ENCODE peak calls at places on chromosomes 13 and 19, in seven cellular contexts. W is AG04450, A is breast epithelium, F is small intestine, Y is HL-60, D is Panc1, I is aorta. K is an unnamed sample. For H3K27me3, the result is how much of the 10 kb centered on the place peaks cover.

GRCh38 chr13:40445557-40445990 is 220.9 kb downstream of the FOXO1 start:
- DNase-seq in W (no peak), A (no peak), F (no peak), Y (no peak), D (no peak), I (peak), K (no peak)

GRCh38 chr19:40267601-40267997 is 17.5 kb downstream of the AKT2 start:
- DNase-seq in W (no peak), A (no peak), F (no peak), Y (no peak), D (no peak), I (no peak), K (no peak)

GRCh38 chr13:48600374-48601364 is 53.1 kb upstream of the CYSLTR2 start:
- DNase-seq in W (peak), A (no peak), F (no peak), Y (no peak), D (no peak), I (no peak), K (no peak)

GRCh38 chr19:15187026-15188007 is 13.5 kb downstream of the NOTCH3 start:
- DNase-seq in W (no peak), A (no peak), F (no peak), Y (no peak), D (no peak), I (no peak), K (no peak)

GRCh38 chr13:40152145-40152544 is 496.7 kb downstream of the COG6 start:
- DNase-seq in W (peak), A (no peak), F (peak), Y (no peak), D (no peak), I (peak), K (no peak)

GRCh38 chr19:12675377-12675776 is 6.3 kb downstream of the DHPS start:
- DNase-seq in W (no peak), A (no peak), F (no peak), Y (no peak), D (no peak), I (no peak), K (no peak)

GRCh38 chr13:73741111-73741510 is 393.1 kb downstream of the KLF12 start:
- DNase-seq in W (no peak), A (no peak), F (no peak), Y (no peak), D (no peak), I (no peak), K (no peak)

GRCh38 chr13:40331802-40332201 is 334.6 kb downstream of the FOXO1 start:
- DNase-seq in W (no peak), A (no peak), F (no peak), Y (no peak), D (no peak), I (no peak), K (no peak)

GRCh38 chr19:14159059-14159458 is 22.7 kb upstream of the ASF1B start:
- DNase-seq in W (no peak), A (no peak), F (no peak), Y (no peak), D (no peak), I (no peak), K (no peak)

GRCh38 chr13:49997935-49998334 is 1.1 kb downstream of the TRIM13 start:
- DNase-seq in W (no peak), A (no peak), F (peak), Y (no peak), D (no peak), I (no peak), K (no peak)

GRCh38 chr13:113297370-113297871 is 382 bp downstream of the LAMP1 start:
- DNase-seq in W (no peak), A (no peak), F (no peak), Y (no peak), D (no peak), I (peak), K (no peak)

GRCh38 chr13:72820156-72820897 is 38.4 kb downstream of the PIBF1 start:
- DNase-seq in W (peak), A (no peak), F (no peak), Y (no peak), D (no peak), I (no peak), K (no peak)

GRCh38 chr19:33248954-33249613 is 23.4 kb upstream of the SLC7A10 start:
- DNase-seq in W (no peak), A (no peak), F (peak), Y (peak), D (no peak), I (peak), K (no peak)

GRCh38 chr13:82758056-82758455 is 1124.2 kb downstream of the SLITRK1 start:
- DNase-seq in W (no peak), A (no peak), F (no peak), Y (no peak), D (no peak), I (no peak), K (peak)

GRCh38 chr19:13103961-13104847 is 1.5 kb upstream of the LYL1 start:
- DNase-seq in W (no peak), A (no peak), F (no peak), Y (peak), D (no peak), I (peak), K (no peak)

GRCh38 chr19:16378291-16378889 is 53.8 kb downstream of the KLF2 start:
- DNase-seq in W (no peak), A (no peak), F (no peak), Y (no peak), D (no peak), I (peak), K (no peak)

GRCh38 chr13:113976711-113977684 is 3.1 kb upstream of the C13orf46 start:
- DNase-seq in W (peak), A (no peak), F (no peak), Y (no peak), D (no peak), I (peak), K (no peak)

GRCh38 chr19:51948979-51949378 is 21.7 kb downstream of the ZNF613 start:
- DNase-seq in W (no peak), A (no peak), F (no peak), Y (no peak), D (no peak), I (peak), K (no peak)

GRCh38 chr19:51944798-51945552 is 17.7 kb downstream of the ZNF613 start:
- DNase-seq in W (no peak), A (no peak), F (no peak), Y (no peak), D (no peak), I (no peak), K (no peak)

GRCh38 chr19:51946602-51947001 is 19.3 kb downstream of the ZNF613 start:
- DNase-seq in W (no peak), A (no peak), F (no peak), Y (no peak), D (no peak), I (no peak), K (no peak)
- H3K4me3 ChIP-seq in W (no peak), A (no peak), F (no peak), Y (no peak), D (no peak), I (no peak), K (no peak)

GRCh38 chr13:21584973-21585592 is 18.9 kb downstream of the MICU2 start:
- DNase-seq in W (no peak), A (no peak), F (no peak), Y (no peak), D (no peak), I (no peak), K (no peak)
- H3K27me3 ChIP-seq in W (under half), A (under half), F (under half), Y (under half), D (under half), I (under half), K (under half)

GRCh38 chr19:4007836-4008539 is 452 bp downstream of the PIAS4 start:
- DNase-seq in W (no peak), A (no peak), F (peak), Y (no peak), D (no peak), I (no peak), K (no peak)
- H3K27ac ChIP-seq in W (no peak), A (peak), F (peak), Y (no peak), D (peak), I (no peak), K (no peak)

GRCh38 chr19:1169921-1170885 is 3.9 kb downstream of the SBNO2 start:
- DNase-seq in W (peak), A (no peak), F (no peak), Y (no peak), D (no peak), I (no peak), K (no peak)
- H3K4me3 ChIP-seq in W (peak), A (peak), F (no peak), Y (no peak), D (peak), I (no peak), K (no peak)

DNA sequence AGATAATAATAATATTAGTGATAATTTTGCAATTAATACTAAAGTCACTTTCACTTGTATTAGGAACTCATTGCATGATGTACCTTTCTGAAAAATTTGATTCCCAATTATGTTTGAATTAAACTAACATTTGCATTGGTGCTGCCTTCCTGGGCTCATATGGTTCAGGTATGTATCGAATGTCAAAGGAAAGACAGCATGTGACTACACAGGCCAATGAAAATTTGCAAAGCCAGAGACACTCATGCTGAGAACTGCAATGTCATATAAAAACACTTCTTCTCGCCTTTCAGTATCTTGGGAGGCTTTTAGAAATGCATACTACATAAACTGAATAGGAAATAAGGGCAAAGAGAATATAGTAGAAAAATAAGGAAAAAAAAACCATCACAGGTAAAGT is 44.3 kb downstream of the RAP2A start:
- DNase-seq in W (no peak), A (no peak), F (no peak), Y (no peak), D (no peak), I (no peak), K (no peak)
- H3K27me3 ChIP-seq in W (under half), A (under half), F (under half), Y (under half), D (under half), I (under half), K (under half)

GRCh38 chr19:10766049-10766623 is 48.3 kb downstream of the DNM2 start:
- DNase-seq in W (no peak), A (no peak), F (no peak), Y (no peak), D (no peak), I (no peak), K (no peak)
- H3K27ac ChIP-seq in W (no peak), A (peak), F (peak), Y (no peak), D (peak), I (no peak), K (no peak)

GRCh38 chr19:4911786-4912672 is 2.7 kb downstream of the UHRF1 start:
- DNase-seq in W (peak), A (no peak), F (peak), Y (peak), D (peak), I (peak), K (no peak)

GRCh38 chr19:4914736-4915501 is 5.6 kb downstream of the UHRF1 start:
- DNase-seq in W (peak), A (no peak), F (peak), Y (no peak), D (no peak), I (no peak), K (no peak)

GRCh38 chr19:4913996-4914735 is 4.9 kb downstream of the UHRF1 start:
- DNase-seq in W (no peak), A (no peak), F (peak), Y (no peak), D (no peak), I (no peak), K (no peak)

GRCh38 chr19:4911314-4911713 is 2.0 kb downstream of the UHRF1 start:
- DNase-seq in W (no peak), A (no peak), F (no peak), Y (no peak), D (no peak), I (no peak), K (no peak)

DNA sequence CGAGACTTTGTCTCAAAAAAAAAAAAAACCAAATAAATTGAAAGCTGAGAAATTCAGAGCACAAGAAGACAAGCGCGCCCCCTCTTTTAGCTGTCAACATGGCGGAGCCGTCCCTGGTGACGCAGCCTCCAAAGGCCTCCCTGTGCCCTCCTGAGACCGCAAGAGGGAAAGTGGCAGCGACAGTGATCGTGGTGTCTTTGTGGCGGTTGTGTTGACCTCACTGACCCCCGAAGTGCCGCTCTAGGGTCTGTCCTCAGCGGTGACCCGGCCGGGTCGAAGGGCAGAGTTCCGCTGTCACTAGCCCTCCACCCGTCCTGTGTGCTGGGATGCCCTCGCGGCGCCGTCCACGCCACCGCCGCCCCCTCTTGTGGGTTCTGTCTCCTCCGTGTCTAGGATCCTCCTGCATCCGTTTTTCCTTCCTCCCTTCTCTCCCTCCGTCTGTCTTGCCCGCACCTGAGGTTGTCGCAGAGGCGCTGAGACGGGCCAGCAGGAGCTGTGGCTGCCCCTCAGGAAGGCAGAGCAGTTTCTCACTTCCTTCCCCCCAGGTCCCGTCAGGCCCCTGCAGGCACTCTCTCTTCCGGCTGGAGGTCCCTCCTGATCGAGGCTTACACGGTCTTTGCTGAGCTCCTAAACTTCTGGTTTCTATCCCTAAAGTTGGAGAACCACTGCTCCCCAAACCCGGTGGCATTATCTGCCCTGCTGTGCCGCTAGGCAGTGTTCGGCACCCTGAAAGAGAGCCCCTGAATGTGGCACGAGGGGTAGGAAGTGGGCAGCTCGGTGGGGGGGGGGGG is 7.2 kb downstream of the UHRF1 start:
- DNase-seq in W (no peak), A (no peak), F (no peak), Y (no peak), D (no peak), I (no peak), K (no peak)
- H3K4me3 ChIP-seq in W (no peak), A (peak), F (peak), Y (peak), D (no peak), I (no peak), K (no peak)

GRCh38 chr13:111858571-111858970 is 208.4 kb upstream of the SOX1 start:
- DNase-seq in W (no peak), A (no peak), F (no peak), Y (no peak), D (no peak), I (no peak), K (no peak)
- H3K27me3 ChIP-seq in W (under half), A (under half), F (under half), Y (under half), D (under half), I (under half), K (under half)